ENCODE peak calls at places on chromosome X, in four cellular contexts. One of them, this sample, is unnamed.

GRCh38 chrX:153622661-153623309 is 23.8 kb upstream of the CCNQ start:
- DNase-seq in Kasumi-1: no peak
- DNase-seq in tibial nerve: no peak
- DNase-seq in CD4-positive, alpha-beta T cell: no peak
- DNase-seq in this sample: no peak

GRCh38 chrX:118347131-118347530 is 1.2 kb downstream of the WDR44 start:
- DNase-seq in CD4-positive, alpha-beta T cell: no peak
- DNase-seq in Kasumi-1: peak
- DNase-seq in tibial nerve: no peak
- DNase-seq in this sample: no peak

GRCh38 chrX:154486052-154486395 is 391 bp downstream of the UBL4A start:
- DNase-seq in CD4-positive, alpha-beta T cell: peak
- DNase-seq in tibial nerve: peak
- DNase-seq in Kasumi-1: no peak
- DNase-seq in this sample: peak

GRCh38 chrX:150873616-150874015 is 24.9 kb downstream of the CD99L2 start:
- DNase-seq in CD4-positive, alpha-beta T cell: no peak
- DNase-seq in Kasumi-1: no peak
- DNase-seq in tibial nerve: no peak
- DNase-seq in this sample: no peak

GRCh38 chrX:43962636-43963035 is 10.6 kb downstream of the NDP start:
- DNase-seq in tibial nerve: no peak
- DNase-seq in Kasumi-1: no peak
- DNase-seq in CD4-positive, alpha-beta T cell: no peak
- DNase-seq in this sample: no peak

GRCh38 chrX:77446029-77446585 is 1.1 kb upstream of the FGF16 start:
- DNase-seq in tibial nerve: no peak
- DNase-seq in CD4-positive, alpha-beta T cell: no peak
- DNase-seq in Kasumi-1: peak
- DNase-seq in this sample: no peak

GRCh38 chrX:38860106-38861013 is 59.1 kb downstream of the MID1IP1 start:
- DNase-seq in Kasumi-1: no peak
- DNase-seq in CD4-positive, alpha-beta T cell: no peak
- DNase-seq in tibial nerve: no peak
- DNase-seq in this sample: no peak

GRCh38 chrX:42565739-42566138 is 212.2 kb downstream of the PPP1R2C start:
- DNase-seq in CD4-positive, alpha-beta T cell: no peak
- DNase-seq in tibial nerve: no peak
- DNase-seq in Kasumi-1: peak
- DNase-seq in this sample: no peak

GRCh38 chrX:111322231-111322855 is 52.1 kb upstream of the CAPN6 start:
- DNase-seq in Kasumi-1: peak
- DNase-seq in tibial nerve: no peak
- DNase-seq in CD4-positive, alpha-beta T cell: no peak
- DNase-seq in this sample: no peak

GRCh38 chrX:23779025-23779424 is 3.9 kb upstream of the SAT1 start:
- DNase-seq in tibial nerve: no peak
- DNase-seq in CD4-positive, alpha-beta T cell: no peak
- DNase-seq in Kasumi-1: no peak
- DNase-seq in this sample: no peak

GRCh38 chrX:134604701-134605271 is 53.5 kb downstream of the PLAC1 start:
- DNase-seq in CD4-positive, alpha-beta T cell: no peak
- DNase-seq in Kasumi-1: no peak
- DNase-seq in tibial nerve: no peak
- DNase-seq in this sample: no peak

GRCh38 chrX:110853610-110854009 is 58.0 kb upstream of the CHRDL1 start:
- DNase-seq in tibial nerve: peak
- DNase-seq in CD4-positive, alpha-beta T cell: no peak
- DNase-seq in Kasumi-1: peak
- DNase-seq in this sample: no peak

GRCh38 chrX:96987228-96987627 is 103.5 kb downstream of the RPA4 start:
- DNase-seq in tibial nerve: no peak
- DNase-seq in CD4-positive, alpha-beta T cell: no peak
- DNase-seq in Kasumi-1: no peak
- DNase-seq in this sample: no peak

GRCh38 chrX:133555796-133556458 is 140.6 kb upstream of the GPC4 start:
- DNase-seq in CD4-positive, alpha-beta T cell: no peak
- DNase-seq in tibial nerve: no peak
- DNase-seq in Kasumi-1: peak
- DNase-seq in this sample: no peak

GRCh38 chrX:134682081-134682480 is 23.8 kb upstream of the PLAC1 start:
- DNase-seq in tibial nerve: no peak
- DNase-seq in CD4-positive, alpha-beta T cell: no peak
- DNase-seq in Kasumi-1: no peak
- DNase-seq in this sample: no peak

GRCh38 chrX:7086384-7086783 is 61.1 kb upstream of the STS start:
- DNase-seq in Kasumi-1: no peak
- DNase-seq in tibial nerve: no peak
- DNase-seq in CD4-positive, alpha-beta T cell: no peak
- DNase-seq in this sample: no peak

GRCh38 chrX:155334486-155335316 is at the start of gene CLIC2:
- DNase-seq in CD4-positive, alpha-beta T cell: no peak
- DNase-seq in tibial nerve: peak
- DNase-seq in Kasumi-1: no peak
- DNase-seq in this sample: no peak

GRCh38 chrX:622104-622503 is 8.5 kb upstream of the SHOX start:
- DNase-seq in Kasumi-1: no peak
- DNase-seq in CD4-positive, alpha-beta T cell: no peak
- DNase-seq in tibial nerve: no peak
- DNase-seq in this sample: no peak

GRCh38 chrX:71911023-71911730 is 532 bp downstream of the NHSL2 start:
- DNase-seq in Kasumi-1: peak
- DNase-seq in CD4-positive, alpha-beta T cell: peak
- DNase-seq in tibial nerve: no peak
- DNase-seq in this sample: peak

GRCh38 chrX:49137492-49137891 is 14.0 kb upstream of the GPKOW start:
- DNase-seq in CD4-positive, alpha-beta T cell: no peak
- DNase-seq in tibial nerve: no peak
- DNase-seq in Kasumi-1: no peak
- DNase-seq in this sample: no peak

GRCh38 chrX:132165651-132166050 is 37.8 kb upstream of the FRMD7 start:
- DNase-seq in tibial nerve: no peak
- DNase-seq in CD4-positive, alpha-beta T cell: no peak
- DNase-seq in Kasumi-1: no peak
- DNase-seq in this sample: no peak

GRCh38 chrX:54560411-54560810 is 30.4 kb downstream of the GNL3L start:
- DNase-seq in CD4-positive, alpha-beta T cell: no peak
- DNase-seq in Kasumi-1: no peak
- DNase-seq in tibial nerve: no peak
- DNase-seq in this sample: no peak

GRCh38 chrX:10048076-10048475 is 80.9 kb downstream of the CLDN34 start:
- DNase-seq in tibial nerve: no peak
- DNase-seq in Kasumi-1: no peak
- DNase-seq in CD4-positive, alpha-beta T cell: no peak
- DNase-seq in this sample: no peak

GRCh38 chrX:21745756-21746155 is 12.2 kb downstream of the SMPX start:
- DNase-seq in CD4-positive, alpha-beta T cell: peak
- DNase-seq in tibial nerve: peak
- DNase-seq in Kasumi-1: peak
- DNase-seq in this sample: peak

GRCh38 chrX:130330706-130331105 is 9.0 kb upstream of the SLC25A14 start:
- DNase-seq in Kasumi-1: peak
- DNase-seq in tibial nerve: no peak
- DNase-seq in CD4-positive, alpha-beta T cell: peak
- DNase-seq in this sample: peak

GRCh38 chrX:17876135-17876534 is 15.0 kb upstream of the RAI2 start:
- DNase-seq in Kasumi-1: no peak
- DNase-seq in CD4-positive, alpha-beta T cell: no peak
- DNase-seq in tibial nerve: no peak
- DNase-seq in this sample: no peak

GRCh38 chrX:86014421-86014820 is 32.9 kb downstream of the CHM start:
- DNase-seq in CD4-positive, alpha-beta T cell: no peak
- DNase-seq in Kasumi-1: no peak
- DNase-seq in tibial nerve: no peak
- DNase-seq in this sample: no peak

GRCh38 chrX:119756926-119757635 is 1.3 kb upstream of the SOWAHD start:
- DNase-seq in Kasumi-1: no peak
- DNase-seq in CD4-positive, alpha-beta T cell: no peak
- DNase-seq in tibial nerve: no peak
- DNase-seq in this sample: no peak

GRCh38 chrX:66638591-66639500 is at the start of gene EDA2R:
- DNase-seq in Kasumi-1: no peak
- DNase-seq in CD4-positive, alpha-beta T cell: no peak
- DNase-seq in tibial nerve: peak
- DNase-seq in this sample: no peak

GRCh38 chrX:114774691-114775090 is 190.8 kb downstream of the HTR2C start:
- DNase-seq in CD4-positive, alpha-beta T cell: no peak
- DNase-seq in tibial nerve: no peak
- DNase-seq in Kasumi-1: no peak
- DNase-seq in this sample: no peak

GRCh38 chrX:21934414-21934813 is 6.1 kb upstream of the SMS start:
- DNase-seq in tibial nerve: no peak
- DNase-seq in CD4-positive, alpha-beta T cell: no peak
- DNase-seq in Kasumi-1: no peak
- DNase-seq in this sample: no peak

GRCh38 chrX:68894142-68894512 is 65.3 kb downstream of the EFNB1 start:
- DNase-seq in CD4-positive, alpha-beta T cell: no peak
- DNase-seq in tibial nerve: no peak
- DNase-seq in Kasumi-1: no peak
- DNase-seq in this sample: no peak

GRCh38 chrX:3384330-3384729 is 37.9 kb upstream of the MXRA5 start:
- DNase-seq in Kasumi-1: no peak
- DNase-seq in CD4-positive, alpha-beta T cell: no peak
- DNase-seq in tibial nerve: no peak
- DNase-seq in this sample: no peak

GRCh38 chrX:37824491-37825224 is 22.7 kb downstream of the DYNLT3 start:
- DNase-seq in tibial nerve: no peak
- DNase-seq in Kasumi-1: no peak
- DNase-seq in CD4-positive, alpha-beta T cell: no peak
- DNase-seq in this sample: no peak

GRCh38 chrX:14673764-14674163 is 144.4 kb downstream of the GLRA2 start:
- DNase-seq in CD4-positive, alpha-beta T cell: no peak
- DNase-seq in Kasumi-1: no peak
- DNase-seq in tibial nerve: no peak
- DNase-seq in this sample: peak

GRCh38 chrX:69761633-69762032 is 145.7 kb downstream of the EDA start:
- DNase-seq in Kasumi-1: no peak
- DNase-seq in tibial nerve: no peak
- DNase-seq in CD4-positive, alpha-beta T cell: no peak
- DNase-seq in this sample: no peak

GRCh38 chrX:129678881-129679195 is 24.1 kb upstream of the APLN start:
- DNase-seq in tibial nerve: no peak
- DNase-seq in Kasumi-1: no peak
- DNase-seq in CD4-positive, alpha-beta T cell: no peak
- DNase-seq in this sample: no peak

GRCh38 chrX:314781-315595 is 3.6 kb downstream of the GTPBP6 start:
- DNase-seq in Kasumi-1: no peak
- DNase-seq in CD4-positive, alpha-beta T cell: no peak
- DNase-seq in tibial nerve: no peak
- DNase-seq in this sample: no peak